ENCODE peak calls at places on chromosome 22, in six cellular contexts. One of them, this sample, is unnamed.
A peak's percentile ranks its signal among the peaks of the same experiment; 100 is the strongest.

GRCh38 chr22:36419177-36419911 is 31.6 kb upstream of the MYH9 start:
- DNase-seq in H4: peak; percentile 90
- DNase-seq in CD4-positive, alpha-beta T cell: no peak
- DNase-seq in naive thymus-derived CD4-positive, alpha-beta T cell: no peak
- DNase-seq in pulmonary artery endothelial cell: no peak
- DNase-seq in NCI-H1048: no peak
- DNase-seq in this sample: no peak

GRCh38 chr22:30474683-30475424 is 3.0 kb upstream of the SEC14L3 start:
- DNase-seq in CD4-positive, alpha-beta T cell: no peak
- DNase-seq in pulmonary artery endothelial cell: no peak
- DNase-seq in naive thymus-derived CD4-positive, alpha-beta T cell: peak; percentile 22
- DNase-seq in NCI-H1048: no peak
- DNase-seq in H4: no peak
- DNase-seq in this sample: no peak

GRCh38 chr22:49780992-49781782 is 46.5 kb downstream of the BRD1 start:
- DNase-seq in naive thymus-derived CD4-positive, alpha-beta T cell: no peak
- DNase-seq in NCI-H1048: no peak
- DNase-seq in pulmonary artery endothelial cell: no peak
- DNase-seq in H4: no peak
- DNase-seq in CD4-positive, alpha-beta T cell: no peak
- DNase-seq in this sample: no peak

GRCh38 chr22:48234011-48234410 is 1471.6 kb downstream of the TBC1D22A start:
- DNase-seq in pulmonary artery endothelial cell: no peak
- DNase-seq in naive thymus-derived CD4-positive, alpha-beta T cell: no peak
- DNase-seq in H4: no peak
- DNase-seq in NCI-H1048: no peak
- DNase-seq in CD4-positive, alpha-beta T cell: no peak
- DNase-seq in this sample: no peak

GRCh38 chr22:38733329-38734202 is 22.2 kb downstream of the SUN2 start:
- DNase-seq in H4: no peak
- DNase-seq in NCI-H1048: no peak
- DNase-seq in pulmonary artery endothelial cell: no peak
- DNase-seq in naive thymus-derived CD4-positive, alpha-beta T cell: peak; percentile 42
- DNase-seq in CD4-positive, alpha-beta T cell: no peak
- DNase-seq in this sample: no peak

GRCh38 chr22:23315341-23315917 is 135.1 kb downstream of the BCR start:
- DNase-seq in naive thymus-derived CD4-positive, alpha-beta T cell: peak; percentile 52
- DNase-seq in NCI-H1048: no peak
- DNase-seq in pulmonary artery endothelial cell: no peak
- DNase-seq in H4: peak; percentile 53
- DNase-seq in CD4-positive, alpha-beta T cell: peak; percentile 50
- DNase-seq in this sample: peak; percentile 63

GRCh38 chr22:40401981-40402406 is 31.6 kb downstream of the SGSM3 start:
- DNase-seq in naive thymus-derived CD4-positive, alpha-beta T cell: no peak
- DNase-seq in pulmonary artery endothelial cell: no peak
- DNase-seq in H4: no peak
- DNase-seq in NCI-H1048: no peak
- DNase-seq in CD4-positive, alpha-beta T cell: no peak
- DNase-seq in this sample: no peak

GRCh38 chr22:36032611-36033010 is 4.0 kb upstream of the RBFOX2 start:
- DNase-seq in CD4-positive, alpha-beta T cell: no peak
- DNase-seq in H4: no peak
- DNase-seq in NCI-H1048: no peak
- DNase-seq in pulmonary artery endothelial cell: no peak
- DNase-seq in naive thymus-derived CD4-positive, alpha-beta T cell: no peak
- DNase-seq in this sample: no peak

GRCh38 chr22:44917372-44918165 is 92.2 kb downstream of the PHF21B start:
- DNase-seq in NCI-H1048: no peak
- DNase-seq in CD4-positive, alpha-beta T cell: no peak
- DNase-seq in pulmonary artery endothelial cell: no peak
- DNase-seq in naive thymus-derived CD4-positive, alpha-beta T cell: no peak
- DNase-seq in H4: no peak
- DNase-seq in this sample: no peak

GRCh38 chr22:26586556-26587325 is 3.2 kb downstream of the TPST2 start:
- DNase-seq in pulmonary artery endothelial cell: peak; percentile 78
- DNase-seq in naive thymus-derived CD4-positive, alpha-beta T cell: peak; percentile 37
- DNase-seq in H4: no peak
- DNase-seq in NCI-H1048: no peak
- DNase-seq in CD4-positive, alpha-beta T cell: no peak
- DNase-seq in this sample: no peak

GRCh38 chr22:39994046-39994565 is 648 bp upstream of the FAM83F start:
- DNase-seq in H4: no peak
- DNase-seq in CD4-positive, alpha-beta T cell: peak; percentile 34
- DNase-seq in pulmonary artery endothelial cell: no peak
- DNase-seq in naive thymus-derived CD4-positive, alpha-beta T cell: peak; percentile 81
- DNase-seq in NCI-H1048: no peak
- DNase-seq in this sample: no peak

GRCh38 chr22:29053048-29053702 is 8.5 kb downstream of the C22orf31 start:
- DNase-seq in NCI-H1048: no peak
- DNase-seq in pulmonary artery endothelial cell: no peak
- DNase-seq in naive thymus-derived CD4-positive, alpha-beta T cell: no peak
- DNase-seq in H4: no peak
- DNase-seq in CD4-positive, alpha-beta T cell: no peak
- DNase-seq in this sample: no peak

GRCh38 chr22:43346521-43346929 is 3.4 kb upstream of the SCUBE1 start:
- DNase-seq in H4: peak; percentile 29
- DNase-seq in NCI-H1048: no peak
- DNase-seq in pulmonary artery endothelial cell: no peak
- DNase-seq in naive thymus-derived CD4-positive, alpha-beta T cell: peak; percentile 43
- DNase-seq in CD4-positive, alpha-beta T cell: peak; percentile 61
- DNase-seq in this sample: peak; percentile 26

GRCh38 chr22:49934144-49934890 is 15.9 kb downstream of the CRELD2 start:
- DNase-seq in NCI-H1048: no peak
- DNase-seq in naive thymus-derived CD4-positive, alpha-beta T cell: no peak
- DNase-seq in CD4-positive, alpha-beta T cell: no peak
- DNase-seq in H4: peak; percentile 88
- DNase-seq in pulmonary artery endothelial cell: no peak
- DNase-seq in this sample: no peak

GRCh38 chr22:36374603-36375024 is 13.2 kb downstream of the MYH9 start:
- DNase-seq in NCI-H1048: no peak
- DNase-seq in pulmonary artery endothelial cell: no peak
- DNase-seq in H4: no peak
- DNase-seq in naive thymus-derived CD4-positive, alpha-beta T cell: no peak
- DNase-seq in CD4-positive, alpha-beta T cell: no peak
- DNase-seq in this sample: peak; percentile 85

GRCh38 chr22:24588370-24588755 is 4.5 kb downstream of the LRRC75B start:
- DNase-seq in H4: no peak
- DNase-seq in CD4-positive, alpha-beta T cell: no peak
- DNase-seq in NCI-H1048: no peak
- DNase-seq in naive thymus-derived CD4-positive, alpha-beta T cell: no peak
- DNase-seq in pulmonary artery endothelial cell: no peak
- DNase-seq in this sample: no peak

GRCh38 chr22:23503142-23503541 is 76.9 kb downstream of the IGLL1 start:
- DNase-seq in CD4-positive, alpha-beta T cell: no peak
- DNase-seq in NCI-H1048: no peak
- DNase-seq in pulmonary artery endothelial cell: no peak
- DNase-seq in H4: no peak
- DNase-seq in naive thymus-derived CD4-positive, alpha-beta T cell: no peak
- DNase-seq in this sample: no peak

GRCh38 chr22:36324414-36324813 is 63.4 kb downstream of the MYH9 start:
- DNase-seq in NCI-H1048: no peak
- DNase-seq in pulmonary artery endothelial cell: no peak
- DNase-seq in naive thymus-derived CD4-positive, alpha-beta T cell: no peak
- DNase-seq in CD4-positive, alpha-beta T cell: no peak
- DNase-seq in H4: no peak
- DNase-seq in this sample: no peak

GRCh38 chr22:49205401-49205800 is 622.3 kb downstream of the BRD1 start:
- DNase-seq in pulmonary artery endothelial cell: no peak
- DNase-seq in NCI-H1048: no peak
- DNase-seq in naive thymus-derived CD4-positive, alpha-beta T cell: no peak
- DNase-seq in CD4-positive, alpha-beta T cell: no peak
- DNase-seq in H4: no peak
- DNase-seq in this sample: no peak

GRCh38 chr22:32410459-32410858 is 1.6 kb downstream of the RTCB start:
- DNase-seq in naive thymus-derived CD4-positive, alpha-beta T cell: no peak
- DNase-seq in pulmonary artery endothelial cell: no peak
- DNase-seq in H4: no peak
- DNase-seq in NCI-H1048: no peak
- DNase-seq in CD4-positive, alpha-beta T cell: no peak
- DNase-seq in this sample: peak; percentile 44

GRCh38 chr22:37808294-37808657 is 542 bp downstream of the GCAT start:
- DNase-seq in CD4-positive, alpha-beta T cell: no peak
- DNase-seq in naive thymus-derived CD4-positive, alpha-beta T cell: no peak
- DNase-seq in NCI-H1048: no peak
- DNase-seq in pulmonary artery endothelial cell: no peak
- DNase-seq in H4: no peak
- DNase-seq in this sample: peak; percentile 56

GRCh38 chr22:46103664-46104063 is 46.7 kb upstream of the PPARA start:
- DNase-seq in naive thymus-derived CD4-positive, alpha-beta T cell: no peak
- DNase-seq in H4: no peak
- DNase-seq in CD4-positive, alpha-beta T cell: no peak
- DNase-seq in pulmonary artery endothelial cell: no peak
- DNase-seq in NCI-H1048: no peak
- DNase-seq in this sample: no peak

GRCh38 chr22:49768077-49768476 is 59.6 kb downstream of the BRD1 start:
- DNase-seq in pulmonary artery endothelial cell: no peak
- DNase-seq in NCI-H1048: no peak
- DNase-seq in naive thymus-derived CD4-positive, alpha-beta T cell: no peak
- DNase-seq in CD4-positive, alpha-beta T cell: no peak
- DNase-seq in H4: no peak
- DNase-seq in this sample: no peak

GRCh38 chr22:28044546-28045173 is 125.6 kb upstream of the PITPNB start:
- DNase-seq in H4: no peak
- DNase-seq in pulmonary artery endothelial cell: no peak
- DNase-seq in naive thymus-derived CD4-positive, alpha-beta T cell: no peak
- DNase-seq in NCI-H1048: no peak
- DNase-seq in CD4-positive, alpha-beta T cell: no peak
- DNase-seq in this sample: no peak

GRCh38 chr22:45019861-45020655 is 10.3 kb upstream of the PHF21B start:
- DNase-seq in NCI-H1048: no peak
- DNase-seq in CD4-positive, alpha-beta T cell: no peak
- DNase-seq in pulmonary artery endothelial cell: no peak
- DNase-seq in naive thymus-derived CD4-positive, alpha-beta T cell: no peak
- DNase-seq in H4: no peak
- DNase-seq in this sample: no peak

GRCh38 chr22:50264104-50264745 is 2.7 kb upstream of the MAPK12 start:
- DNase-seq in CD4-positive, alpha-beta T cell: no peak
- DNase-seq in naive thymus-derived CD4-positive, alpha-beta T cell: no peak
- DNase-seq in pulmonary artery endothelial cell: no peak
- DNase-seq in NCI-H1048: no peak
- DNase-seq in H4: no peak
- DNase-seq in this sample: no peak

GRCh38 chr22:43925433-43926348 is 2.1 kb downstream of the PNPLA3 start:
- DNase-seq in H4: peak; percentile 48
- DNase-seq in CD4-positive, alpha-beta T cell: no peak
- DNase-seq in pulmonary artery endothelial cell: no peak
- DNase-seq in naive thymus-derived CD4-positive, alpha-beta T cell: no peak
- DNase-seq in NCI-H1048: no peak
- DNase-seq in this sample: no peak

GRCh38 chr22:32544953-32545558 is 70.4 kb downstream of the FBXO7 start:
- DNase-seq in pulmonary artery endothelial cell: no peak
- DNase-seq in CD4-positive, alpha-beta T cell: no peak
- DNase-seq in NCI-H1048: no peak
- DNase-seq in H4: no peak
- DNase-seq in naive thymus-derived CD4-positive, alpha-beta T cell: no peak
- DNase-seq in this sample: no peak

GRCh38 chr22:40597541-40598453 is 38.7 kb downstream of the MRTFA start:
- DNase-seq in NCI-H1048: no peak
- DNase-seq in naive thymus-derived CD4-positive, alpha-beta T cell: no peak
- DNase-seq in CD4-positive, alpha-beta T cell: no peak
- DNase-seq in H4: no peak
- DNase-seq in pulmonary artery endothelial cell: no peak
- DNase-seq in this sample: no peak

GRCh38 chr22:31253949-31254348 is 38.3 kb downstream of the PIK3IP1 start:
- DNase-seq in H4: no peak
- DNase-seq in CD4-positive, alpha-beta T cell: no peak
- DNase-seq in pulmonary artery endothelial cell: peak; percentile 88
- DNase-seq in naive thymus-derived CD4-positive, alpha-beta T cell: no peak
- DNase-seq in NCI-H1048: no peak
- DNase-seq in this sample: no peak

GRCh38 chr22:26565889-26566288 is 24.0 kb downstream of the TPST2 start:
- DNase-seq in CD4-positive, alpha-beta T cell: no peak
- DNase-seq in pulmonary artery endothelial cell: no peak
- DNase-seq in NCI-H1048: no peak
- DNase-seq in naive thymus-derived CD4-positive, alpha-beta T cell: no peak
- DNase-seq in H4: no peak
- DNase-seq in this sample: no peak

GRCh38 chr22:39559456-39560105 is 11.0 kb upstream of the CACNA1I start:
- DNase-seq in H4: no peak
- DNase-seq in naive thymus-derived CD4-positive, alpha-beta T cell: no peak
- DNase-seq in pulmonary artery endothelial cell: no peak
- DNase-seq in CD4-positive, alpha-beta T cell: no peak
- DNase-seq in NCI-H1048: no peak
- DNase-seq in this sample: no peak

GRCh38 chr22:30221121-30221992 is 25.2 kb downstream of the LIF start:
- DNase-seq in NCI-H1048: no peak
- DNase-seq in pulmonary artery endothelial cell: no peak
- DNase-seq in naive thymus-derived CD4-positive, alpha-beta T cell: peak; percentile 61
- DNase-seq in H4: no peak
- DNase-seq in CD4-positive, alpha-beta T cell: peak; percentile 30
- DNase-seq in this sample: no peak

GRCh38 chr22:39997939-39998726 is 3.4 kb downstream of the FAM83F start:
- DNase-seq in pulmonary artery endothelial cell: no peak
- DNase-seq in CD4-positive, alpha-beta T cell: no peak
- DNase-seq in NCI-H1048: no peak
- DNase-seq in H4: peak; percentile 85
- DNase-seq in naive thymus-derived CD4-positive, alpha-beta T cell: no peak
- DNase-seq in this sample: no peak

GRCh38 chr22:40334899-40335298 is 11.4 kb upstream of the ADSL start:
- DNase-seq in CD4-positive, alpha-beta T cell: no peak
- DNase-seq in pulmonary artery endothelial cell: no peak
- DNase-seq in H4: no peak
- DNase-seq in naive thymus-derived CD4-positive, alpha-beta T cell: peak; percentile 70
- DNase-seq in NCI-H1048: no peak
- DNase-seq in this sample: no peak

GRCh38 chr22:42873361-42873760 is 16.3 kb upstream of the ARFGAP3 start:
- DNase-seq in NCI-H1048: no peak
- DNase-seq in pulmonary artery endothelial cell: no peak
- DNase-seq in H4: no peak
- DNase-seq in naive thymus-derived CD4-positive, alpha-beta T cell: no peak
- DNase-seq in CD4-positive, alpha-beta T cell: no peak
- DNase-seq in this sample: no peak

GRCh38 chr22:31639640-31640039 is 22.4 kb downstream of the PISD start:
- DNase-seq in H4: no peak
- DNase-seq in CD4-positive, alpha-beta T cell: no peak
- DNase-seq in pulmonary artery endothelial cell: no peak
- DNase-seq in naive thymus-derived CD4-positive, alpha-beta T cell: no peak
- DNase-seq in NCI-H1048: no peak
- DNase-seq in this sample: no peak

GRCh38 chr22:47015589-47016178 is 253.2 kb downstream of the TBC1D22A start:
- DNase-seq in H4: no peak
- DNase-seq in NCI-H1048: no peak
- DNase-seq in naive thymus-derived CD4-positive, alpha-beta T cell: no peak
- DNase-seq in pulmonary artery endothelial cell: no peak
- DNase-seq in CD4-positive, alpha-beta T cell: no peak
- DNase-seq in this sample: no peak